ENCODE peak calls at places on chromosome 1, in ten cellular contexts. S, B, N, X, C, U, D, R, H and Z are unnamed samples.

GRCh38 chr1:6347641-6348487 is 45.7 kb downstream of the ACOT7 start:
- DNase-seq in S (peak; percentile 57), B (no peak), N (peak; percentile 51), X (peak; percentile 58), C (no peak), U (peak; percentile 21), D (no peak), R (peak; percentile 61), H (no peak), Z (no peak)

GRCh38 chr1:41700581-41700980 is 216.1 kb upstream of the EDN2 start:
- DNase-seq in S (no peak), B (no peak), N (no peak), X (no peak), C (no peak), U (no peak), D (no peak), R (no peak), H (no peak), Z (no peak)

GRCh38 chr1:24086466-24086865 is 25.5 kb downstream of the MYOM3 start:
- DNase-seq in S (no peak), B (no peak), N (no peak), X (no peak), C (no peak), U (no peak), D (no peak), R (no peak), H (no peak), Z (no peak)

GRCh38 chr1:6794164-6794563 is 8.9 kb downstream of the CAMTA1 start:
- DNase-seq in S (peak; percentile 60), B (no peak), N (peak; percentile 69), X (no peak), C (no peak), U (peak; percentile 68), D (peak; percentile 29), R (no peak), H (no peak), Z (no peak)

GRCh38 chr1:7719468-7720104 is 51.5 kb upstream of the VAMP3 start:
- DNase-seq in S (no peak), B (peak; percentile 28), N (no peak), X (no peak), C (no peak), U (no peak), D (no peak), R (no peak), H (no peak), Z (no peak)

GRCh38 chr1:246488674-246489073 is 18.4 kb downstream of the SMYD3 start:
- DNase-seq in S (no peak), B (no peak), N (no peak), X (no peak), C (no peak), U (no peak), D (no peak), R (no peak), H (no peak), Z (no peak)

GRCh38 chr1:18549896-18550295 is 69.2 kb downstream of the KLHDC7A start:
- DNase-seq in S (no peak), B (no peak), N (no peak), X (no peak), C (no peak), U (no peak), D (no peak), R (no peak), H (no peak), Z (no peak)

GRCh38 chr1:67149179-67149770 is 14.5 kb upstream of the C1orf141 start:
- DNase-seq in S (peak; percentile 91), B (no peak), N (peak; percentile 89), X (peak; percentile 51), C (no peak), U (peak; percentile 86), D (peak; percentile 66), R (peak; percentile 71), H (peak; percentile 69), Z (no peak)

GRCh38 chr1:179026813-179027664 is 1.3 kb downstream of the FAM20B start:
- DNase-seq in S (no peak), B (no peak), N (no peak), X (no peak), C (no peak), U (no peak), D (no peak), R (no peak), H (no peak), Z (no peak)

GRCh38 chr1:179023946-179024345 is 1.7 kb upstream of the FAM20B start:
- DNase-seq in S (no peak), B (no peak), N (no peak), X (no peak), C (no peak), U (no peak), D (no peak), R (no peak), H (no peak), Z (no peak)

GRCh38 chr1:179025975-179026812 is 500 bp downstream of the FAM20B start:
- DNase-seq in S (peak; percentile 61), B (peak; percentile 91), N (peak; percentile 45), X (peak; percentile 79), C (peak; percentile 88), U (peak; percentile 29), D (no peak), R (peak; percentile 88), H (peak; percentile 32), Z (peak; percentile 82)

GRCh38 chr1:179021873-179022272 is 3.8 kb upstream of the FAM20B start:
- DNase-seq in S (peak; percentile 58), B (no peak), N (no peak), X (no peak), C (no peak), U (peak; percentile 24), D (no peak), R (no peak), H (peak; percentile 57), Z (no peak)

DNA sequence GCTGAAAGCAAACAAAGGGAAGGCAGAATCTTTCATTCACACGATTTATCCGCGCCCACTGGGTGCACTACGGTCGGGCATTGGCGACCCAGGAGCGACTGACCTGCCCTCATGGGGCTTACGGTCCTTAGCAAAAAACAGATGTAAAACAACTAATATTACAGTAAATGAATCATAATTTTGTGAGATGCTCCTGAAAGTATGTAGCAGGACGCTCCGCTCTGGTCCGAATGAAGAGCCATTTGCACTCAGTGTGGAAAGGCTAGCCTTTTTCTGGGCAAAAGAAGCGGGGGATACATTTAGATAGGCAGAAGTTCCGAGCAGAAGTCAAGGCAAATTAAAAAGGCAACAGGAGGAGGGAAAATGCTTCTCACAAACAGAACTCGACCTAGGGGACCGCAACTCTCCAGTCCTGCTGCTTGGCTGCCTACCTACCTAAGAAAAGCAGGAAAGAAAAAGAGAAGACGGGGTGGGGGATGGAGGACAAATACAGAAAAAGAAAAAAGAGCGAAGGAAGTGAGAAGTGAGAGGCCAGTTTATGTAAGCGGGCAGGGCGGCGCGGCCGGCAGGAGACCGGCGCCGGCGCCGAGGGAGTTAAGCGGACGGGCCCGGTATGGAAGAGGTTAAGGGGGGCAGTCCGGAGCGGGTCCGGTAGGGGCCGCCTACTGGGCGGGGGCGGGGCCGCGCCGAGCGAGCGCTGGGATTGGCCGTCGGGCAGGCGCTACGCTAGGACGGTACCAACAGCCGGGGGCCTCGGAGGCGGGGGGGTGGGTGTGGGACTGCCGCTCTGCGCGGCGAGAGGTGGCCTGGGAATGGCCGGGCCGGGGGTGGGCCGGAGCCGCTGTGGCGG is at the start of gene FAM20B:
- DNase-seq in S (peak; percentile 97), B (peak; percentile 98), N (peak; percentile 94), X (peak; percentile 94), C (peak; percentile 97), U (peak; percentile 86), D (peak; percentile 73), R (peak; percentile 96), H (peak; percentile 87), Z (peak; percentile 94)
- TF ChIP-seq CTCF in S (no peak), B (no peak), N (no peak), X (no peak), C (no peak), U (no peak), D (no peak), R (no peak), H (no peak), Z (peak; percentile 40)

DNA sequence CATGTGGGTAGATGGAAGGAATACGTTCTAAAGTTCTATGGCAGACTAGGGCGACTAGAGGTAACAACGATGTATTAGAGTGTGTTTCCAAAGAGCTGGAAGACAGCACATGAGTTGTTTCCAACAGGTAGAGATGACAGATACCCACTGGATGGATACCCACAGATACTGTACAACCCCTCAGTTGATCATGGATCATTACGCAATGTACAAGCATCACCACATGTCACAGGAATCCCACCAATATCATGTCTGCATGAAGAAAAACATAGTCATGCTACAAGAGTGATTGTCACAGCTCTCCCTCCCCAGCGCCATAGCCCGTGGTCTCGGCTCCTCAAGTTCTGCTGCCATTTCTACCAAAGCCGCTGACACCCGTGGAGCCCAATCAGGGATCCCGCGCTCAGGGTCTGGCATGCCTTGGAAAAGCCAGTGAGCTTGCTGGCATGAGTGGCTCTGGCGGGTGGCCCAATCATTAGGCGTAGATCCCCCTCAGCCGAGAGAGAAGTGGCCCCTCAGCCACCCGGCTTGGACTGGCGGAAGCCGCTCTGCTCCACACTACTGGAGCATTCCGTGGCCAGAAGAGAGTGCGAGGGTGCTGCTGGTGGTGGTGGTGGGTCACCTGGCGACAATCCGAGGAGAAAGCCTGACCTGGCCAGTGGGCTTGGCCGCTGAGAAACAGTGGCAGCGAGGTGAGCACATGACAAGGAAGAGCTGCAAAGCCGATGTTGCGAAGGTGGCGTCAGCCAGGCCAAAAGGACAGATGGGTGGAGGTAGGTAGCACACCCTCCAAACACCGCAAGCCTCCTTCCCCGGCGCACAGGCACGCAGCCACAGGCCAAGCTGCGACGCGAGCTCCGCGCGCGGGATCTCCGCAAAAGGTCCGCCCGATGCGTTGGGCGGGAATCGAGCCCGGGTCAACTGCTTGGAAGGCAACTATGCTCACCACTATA is 65.7 kb upstream of the FCGR2A start:
- DNase-seq in S (no peak), B (peak; percentile 84), N (no peak), X (peak; percentile 14), C (no peak), U (peak; percentile 55), D (no peak), R (no peak), H (peak; percentile 29), Z (no peak)
- TF ChIP-seq CTCF in S (no peak), B (no peak), N (no peak), X (no peak), C (no peak), U (no peak), D (no peak), R (no peak), H (no peak), Z (no peak)

GRCh38 chr1:56645663-56646330 is 683 bp downstream of the PRKAA2 start:
- DNase-seq in S (no peak), B (no peak), N (no peak), X (peak; percentile 10), C (no peak), U (no peak), D (no peak), R (peak; percentile 29), H (no peak), Z (no peak)

GRCh38 chr1:56648546-56648945 is 3.4 kb downstream of the PRKAA2 start:
- DNase-seq in S (no peak), B (no peak), N (no peak), X (no peak), C (no peak), U (no peak), D (no peak), R (no peak), H (no peak), Z (no peak)

GRCh38 chr1:56644064-56644940 is 812 bp upstream of the PRKAA2 start:
- DNase-seq in S (peak; percentile 13), B (no peak), N (no peak), X (no peak), C (no peak), U (no peak), D (no peak), R (no peak), H (peak; percentile 32), Z (no peak)

GRCh38 chr1:56644941-56645662 is at the start of gene PRKAA2:
- DNase-seq in S (peak; percentile 13), B (peak; percentile 86), N (no peak), X (peak; percentile 84), C (peak; percentile 86), U (no peak), D (no peak), R (peak; percentile 48), H (no peak), Z (peak; percentile 74)

DNA sequence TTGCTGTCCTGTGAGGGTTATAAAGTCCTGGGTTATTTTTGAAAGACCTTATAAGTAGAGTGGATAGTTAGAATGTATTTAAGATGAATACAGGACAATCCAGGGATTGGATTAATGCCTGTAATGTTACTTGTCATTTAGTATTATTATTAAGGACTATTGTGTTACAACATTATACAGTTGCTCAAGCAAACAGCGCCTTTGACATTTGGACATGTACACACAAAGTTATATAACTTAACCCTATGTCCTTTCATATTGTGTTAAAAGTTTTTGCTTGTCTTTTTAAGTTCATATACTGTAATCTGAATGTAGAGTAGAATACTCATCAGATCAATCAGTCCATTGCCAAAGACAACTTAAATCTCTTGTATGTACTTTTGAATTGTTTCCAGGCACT is 2.0 kb downstream of the PRKAA2 start:
- DNase-seq in S (no peak), B (no peak), N (no peak), X (no peak), C (no peak), U (no peak), D (no peak), R (no peak), H (no peak), Z (no peak)
- TF ChIP-seq CTCF in S (no peak), B (no peak), N (no peak), X (no peak), C (no peak), U (no peak), D (no peak), R (no peak), H (no peak), Z (no peak)

DNA sequence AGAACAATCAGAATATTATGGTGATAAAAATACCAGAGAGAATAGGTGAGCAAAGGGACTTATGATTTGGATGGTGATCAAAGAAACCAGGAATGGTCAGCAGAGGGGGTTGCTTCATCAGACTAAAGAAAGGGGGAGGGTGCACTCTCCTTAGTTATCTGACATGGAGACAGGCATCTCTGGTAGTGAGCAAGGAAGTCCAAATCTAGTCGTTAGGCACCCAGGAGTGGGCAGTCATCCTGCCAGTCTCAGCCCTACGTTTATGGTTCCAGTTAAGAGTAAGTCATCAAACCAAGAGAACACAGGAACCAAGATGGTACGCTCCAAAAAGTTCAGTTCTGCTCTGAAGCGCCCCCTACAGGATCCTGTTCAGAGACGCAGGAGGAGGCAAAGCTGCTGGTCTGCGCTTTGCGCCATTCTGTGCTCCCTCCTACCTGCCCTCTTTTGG is 28.6 kb downstream of the EBNA1BP2 start:
- DNase-seq in S (no peak), B (no peak), N (no peak), X (peak; percentile 18), C (no peak), U (no peak), D (no peak), R (no peak), H (no peak), Z (no peak)
- TF ChIP-seq CTCF in S (peak; percentile 32), B (no peak), N (peak; percentile 28), X (no peak), C (peak; percentile 28), U (peak; percentile 36), D (peak; percentile 11), R (no peak), H (peak; percentile 62), Z (peak; percentile 53)